ENCODE peak calls at places on chromosomes 12 and 14, in eight cellular contexts. X is mesenchymal stem cell; M is body of pancreas; I is CD4-positive, CD25-positive, alpha-beta regulatory T cell; J is esophagus muscularis mucosa; W is endothelial cell of umbilical vein; K is ascending aorta; Q is uterus. R is an unnamed sample.

GRCh38 chr12:112121780-112122565 is 3.4 kb upstream of the TRAFD1 start:
- DNase-seq in W (no peak), K (peak), I (no peak), J (peak), Q (peak), M (peak), X (peak), R (peak)

GRCh38 chr14:51993274-51993673 is 3.9 kb downstream of the RTRAF start:
- DNase-seq in X (no peak), J (no peak), M (no peak), K (no peak), Q (no peak), W (no peak), I (no peak), R (no peak)

GRCh38 chr12:9868951-9869306 is 225 bp downstream of the CLEC2B start:
- DNase-seq in W (no peak), Q (no peak), X (no peak), I (no peak), K (no peak), M (no peak), J (no peak), R (no peak)

GRCh38 chr14:61640158-61640833 is 55.0 kb upstream of the HIF1A start:
- DNase-seq in W (no peak), J (no peak), X (no peak), K (no peak), M (no peak), I (no peak), Q (no peak), R (no peak)

GRCh38 chr12:81389550-81390099 is 311.7 kb downstream of the ACSS3 start:
- DNase-seq in M (no peak), W (no peak), Q (no peak), I (no peak), J (no peak), X (no peak), K (no peak), R (no peak)

GRCh38 chr14:88422919-88423318 is 37.5 kb downstream of the SPATA7 start:
- DNase-seq in X (peak), M (no peak), J (no peak), Q (no peak), W (no peak), K (no peak), I (no peak), R (peak)

GRCh38 chr14:50718949-50719348 is 50.8 kb upstream of the SAV1 start:
- DNase-seq in J (no peak), I (no peak), Q (no peak), W (no peak), X (no peak), K (no peak), M (peak), R (no peak)

GRCh38 chr12:41188058-41188840 is at the start of gene PDZRN4:
- DNase-seq in Q (no peak), W (peak), K (peak), M (no peak), J (no peak), I (no peak), X (peak), R (peak)

GRCh38 chr12:131923260-131923659 is 5.8 kb upstream of the PUS1 start:
- DNase-seq in W (no peak), J (no peak), I (no peak), Q (no peak), M (no peak), X (no peak), K (no peak), R (peak)

GRCh38 chr12:6866920-6867406 is 368 bp upstream of the TPI1 start:
- DNase-seq in Q (no peak), K (no peak), W (no peak), J (peak), X (no peak), M (no peak), I (no peak), R (no peak)
- H3K27ac ChIP-seq in Q (peak), K (peak), W (peak), J (peak), X (peak), M (peak), I (peak), R (peak)

DNA sequence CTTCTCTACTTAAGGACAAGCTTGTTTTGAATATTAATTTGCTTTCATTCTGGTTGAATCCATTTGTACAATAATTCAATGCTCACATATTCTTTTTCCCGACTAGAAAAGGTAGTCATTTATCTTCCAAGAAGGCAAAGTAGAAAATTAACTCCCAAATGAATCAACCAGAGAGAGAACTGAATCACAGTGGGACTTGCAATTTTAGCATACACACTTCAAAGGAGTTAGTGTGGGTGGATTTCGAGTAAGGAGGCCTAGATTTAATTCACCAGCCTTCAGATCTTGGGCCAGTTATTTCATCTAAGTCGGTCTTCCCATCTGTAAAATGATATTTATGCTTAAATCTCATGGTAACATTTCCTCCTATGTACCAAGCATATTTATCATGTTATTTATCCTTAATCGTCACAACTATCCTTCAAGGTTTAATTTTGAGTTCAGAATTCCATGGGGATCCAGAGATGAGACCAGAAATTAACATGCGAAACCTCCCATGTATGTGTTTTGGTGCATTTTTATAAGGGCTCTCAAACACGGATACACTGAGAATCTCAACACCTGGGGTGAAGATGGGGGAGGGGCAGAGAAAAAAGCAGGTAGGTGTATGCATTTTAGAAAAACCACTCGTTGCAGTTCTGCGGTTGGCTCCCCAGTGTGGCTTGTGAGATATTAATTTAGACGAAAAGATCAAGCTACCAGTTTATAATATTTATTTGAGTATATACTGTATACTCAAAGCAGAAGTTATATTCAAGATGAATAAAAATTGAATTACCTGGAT is 38.9 kb upstream of the IL22 start:
- DNase-seq in M (peak), I (no peak), K (no peak), Q (no peak), X (no peak), J (no peak), W (no peak), R (no peak)
- H3K27ac ChIP-seq in M (peak), I (no peak), K (no peak), Q (no peak), X (no peak), J (no peak), W (no peak), R (peak)

GRCh38 chr12:92544321-92544720 is 158.5 kb upstream of the PLEKHG7 start:
- DNase-seq in J (no peak), X (no peak), M (peak), W (peak), K (no peak), Q (no peak), I (no peak), R (no peak)
- H3K27ac ChIP-seq in J (no peak), X (no peak), M (peak), W (no peak), K (no peak), Q (peak), I (no peak), R (no peak)

DNA sequence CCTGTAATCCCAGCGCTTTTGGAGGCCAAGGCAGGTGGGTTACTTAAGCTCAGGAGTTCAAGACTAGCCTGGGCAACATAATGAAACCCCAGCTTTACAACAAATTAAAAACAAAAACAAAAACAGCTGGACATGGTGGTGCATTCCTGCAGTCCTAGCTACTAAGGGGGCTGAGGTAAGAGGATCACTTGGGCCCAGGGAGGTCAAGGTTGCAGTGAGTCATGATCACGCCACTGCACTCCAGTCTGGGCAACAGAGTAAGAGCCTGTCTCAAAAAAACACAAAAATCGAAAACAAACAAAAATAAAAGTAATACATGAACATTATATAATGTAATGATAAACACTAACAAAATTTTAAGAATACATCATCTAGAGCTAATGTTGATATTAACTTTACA is 46.2 kb upstream of the GRIP1 start:
- DNase-seq in W (no peak), M (no peak), J (no peak), Q (no peak), X (peak), K (no peak), I (no peak), R (no peak)
- H3K27ac ChIP-seq in W (no peak), M (no peak), J (no peak), Q (no peak), X (no peak), K (no peak), I (no peak), R (no peak)

GRCh38 chr12:15276088-15276698 is 46.1 kb upstream of the PTPRO start:
- DNase-seq in W (peak), X (peak), J (no peak), K (no peak), I (no peak), Q (peak), M (peak), R (no peak)

GRCh38 chr12:15278816-15279658 is 43.3 kb upstream of the PTPRO start:
- DNase-seq in X (peak), Q (peak), I (no peak), K (peak), W (peak), J (peak), M (peak), R (peak)

DNA sequence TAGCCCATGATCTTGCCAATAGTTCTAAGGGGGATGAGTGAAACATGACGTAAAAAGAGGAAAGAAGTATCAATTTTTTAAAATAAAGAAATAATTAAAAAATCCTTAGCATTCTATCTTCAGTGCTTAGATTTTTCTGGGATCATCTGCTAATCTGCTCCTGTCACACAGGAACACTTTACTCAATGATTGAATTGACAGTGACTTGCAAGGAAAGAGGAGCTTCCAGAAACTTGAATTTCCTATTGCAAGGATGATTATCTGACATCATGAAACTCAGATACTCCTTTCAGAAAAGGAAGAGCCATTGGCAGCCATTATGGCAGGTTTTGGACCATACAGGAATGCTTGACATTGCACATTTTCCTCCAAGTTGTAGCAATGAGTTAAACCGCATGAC is 41.4 kb upstream of the PTPRO start:
- DNase-seq in I (no peak), J (no peak), K (no peak), X (no peak), W (no peak), M (no peak), Q (no peak), R (no peak)
- H3K27ac ChIP-seq in I (no peak), J (no peak), K (no peak), X (no peak), W (no peak), M (no peak), Q (no peak), R (no peak)

GRCh38 chr14:93068721-93069120 is 47.0 kb downstream of the ITPK1 start:
- DNase-seq in Q (no peak), K (no peak), X (no peak), M (no peak), J (no peak), W (no peak), I (no peak), R (peak)
- H3K27ac ChIP-seq in Q (no peak), K (no peak), X (no peak), M (no peak), J (peak), W (no peak), I (no peak), R (no peak)

GRCh38 chr12:52552055-52552454 is 890 bp downstream of the KRT71 start:
- DNase-seq in K (no peak), Q (no peak), X (no peak), M (no peak), J (no peak), I (no peak), W (no peak), R (peak)

GRCh38 chr12:52557481-52557880 is 4.5 kb upstream of the KRT71 start:
- DNase-seq in I (no peak), K (no peak), X (no peak), J (no peak), M (no peak), W (no peak), Q (no peak), R (peak)

GRCh38 chr12:52552681-52553195 is at the start of gene KRT71:
- DNase-seq in J (no peak), X (no peak), I (no peak), M (no peak), K (no peak), W (no peak), Q (no peak), R (no peak)

GRCh38 chr12:52551466-52551865 is 1.5 kb downstream of the KRT71 start:
- DNase-seq in W (no peak), I (no peak), X (no peak), K (no peak), J (no peak), Q (no peak), M (no peak), R (no peak)

DNA sequence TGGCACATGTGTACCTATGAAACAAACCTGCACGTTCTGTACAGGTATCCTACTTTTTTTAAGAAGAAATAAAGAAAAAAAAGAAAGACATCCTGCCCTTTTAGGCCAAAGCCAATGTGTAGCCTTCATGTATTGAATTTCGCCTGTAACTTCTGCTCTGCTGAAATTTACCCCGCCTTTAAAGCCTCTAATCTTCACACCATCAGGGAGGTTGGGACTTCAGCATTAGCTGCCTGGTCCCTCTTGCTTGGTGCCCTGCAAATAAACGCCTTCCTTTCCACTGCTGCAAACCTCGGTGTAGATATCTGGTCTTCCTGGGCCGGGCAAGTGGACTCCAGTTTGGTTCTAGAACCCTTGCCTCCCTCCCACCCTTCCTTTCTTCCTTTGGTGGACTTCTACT is 2.6 kb upstream of the KRT71 start:
- DNase-seq in W (no peak), X (no peak), M (no peak), I (no peak), K (no peak), Q (no peak), J (no peak), R (no peak)
- H3K27ac ChIP-seq in W (no peak), X (no peak), M (no peak), I (no peak), K (no peak), Q (no peak), J (no peak), R (no peak)

DNA sequence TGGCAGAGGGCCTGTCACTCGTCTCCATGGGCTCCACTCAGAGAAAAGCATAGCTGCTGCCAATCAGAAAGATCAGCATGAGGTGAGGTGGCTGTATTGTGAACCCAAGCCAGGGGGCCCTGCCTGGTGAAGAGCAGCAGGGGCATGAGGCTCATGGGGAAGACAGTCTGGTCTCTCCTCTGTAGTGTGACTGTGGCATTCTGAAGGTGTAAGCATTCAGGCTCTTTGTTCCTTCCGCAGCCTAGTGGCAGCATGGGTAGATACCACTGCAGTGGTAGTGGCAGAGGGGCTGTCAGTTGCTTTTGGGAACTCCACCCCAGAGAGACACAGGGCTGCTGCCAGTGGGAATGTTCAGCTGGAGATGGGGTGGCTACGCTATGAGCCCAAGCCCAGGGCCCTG is 5.1 kb upstream of the CLEC4D start:
- DNase-seq in X (no peak), I (no peak), K (no peak), W (no peak), J (no peak), M (no peak), Q (no peak), R (no peak)
- H3K27ac ChIP-seq in X (no peak), I (no peak), K (no peak), W (no peak), J (no peak), M (no peak), Q (no peak), R (no peak)

GRCh38 chr12:50948798-50949197 is 3.5 kb upstream of the HIGD1C start:
- DNase-seq in J (no peak), I (no peak), M (no peak), W (no peak), K (no peak), Q (no peak), X (no peak), R (peak)
- H3K27ac ChIP-seq in J (no peak), I (no peak), M (no peak), W (no peak), K (no peak), Q (no peak), X (no peak), R (no peak)

R was measured in osteoblast.